ENCODE peak calls at places on chromosomes 4 and X, in ten cellular contexts. F, G, B, D, Z, I, C, O, R and E are unnamed samples.

GRCh38 chr4:12036450-12036849 is 607.8 kb upstream of the HS3ST1 start:
- DNase-seq in Z (no peak), O (no peak), C (no peak), R (no peak), G (no peak), D (no peak), B (no peak), I (no peak), F (no peak), E (no peak)

GRCh38 chrX:40173662-40174593 is 76.2 kb upstream of the BCOR start:
- DNase-seq in D (peak; percentile 78), O (no peak), F (no peak), Z (peak; percentile 61), I (peak; percentile 56), R (no peak), G (peak; percentile 78), B (peak; percentile 81), C (no peak), E (no peak)

GRCh38 chr4:112515278-112516075 is 503 bp downstream of the NEUROG2 start:
- DNase-seq in Z (no peak), B (no peak), F (peak; percentile 31), D (peak; percentile 17), R (no peak), O (no peak), G (no peak), I (no peak), C (no peak), E (peak; percentile 20)

GRCh38 chr4:113112341-113112978 is 63.0 kb downstream of the ANK2 start:
- DNase-seq in R (no peak), D (no peak), O (no peak), Z (no peak), G (no peak), B (no peak), C (no peak), F (no peak), I (no peak), E (no peak)

GRCh38 chr4:121597346-121597934 is 99.3 kb downstream of the ANXA5 start:
- DNase-seq in Z (no peak), B (no peak), O (no peak), C (no peak), I (no peak), R (no peak), D (no peak), G (no peak), F (no peak), E (no peak)

GRCh38 chrX:143781103-143781502 is 60.6 kb upstream of the SPANXN2 start:
- DNase-seq in C (no peak), F (no peak), B (no peak), Z (no peak), I (no peak), G (no peak), R (no peak), D (no peak), O (no peak), E (no peak)

GRCh38 chr4:140748171-140748570 is 8.0 kb downstream of the TBC1D9 start:
- DNase-seq in C (no peak), D (no peak), F (no peak), B (no peak), I (no peak), Z (no peak), R (no peak), G (no peak), O (no peak), E (no peak)

GRCh38 chr4:77652237-77652897 is 46.7 kb downstream of the CXCL13 start:
- DNase-seq in C (no peak), Z (no peak), D (peak; percentile 34), O (no peak), I (no peak), G (no peak), F (no peak), R (no peak), B (no peak), E (no peak)

GRCh38 chrX:150935466-150935865 is 37.0 kb upstream of the CD99L2 start:
- DNase-seq in Z (no peak), F (no peak), O (no peak), R (peak; percentile 44), I (no peak), C (no peak), D (no peak), G (no peak), B (no peak), E (no peak)

GRCh38 chrX:46627044-46627443 is 53.5 kb downstream of the CHST7 start:
- DNase-seq in I (no peak), C (no peak), B (no peak), G (no peak), R (no peak), F (no peak), Z (no peak), D (no peak), O (no peak), E (no peak)
- TF ChIP-seq CTCF in I (no peak), C (no peak), B (no peak), G (no peak), R (no peak), F (no peak), Z (no peak), D (no peak), O (no peak), E (no peak)

DNA sequence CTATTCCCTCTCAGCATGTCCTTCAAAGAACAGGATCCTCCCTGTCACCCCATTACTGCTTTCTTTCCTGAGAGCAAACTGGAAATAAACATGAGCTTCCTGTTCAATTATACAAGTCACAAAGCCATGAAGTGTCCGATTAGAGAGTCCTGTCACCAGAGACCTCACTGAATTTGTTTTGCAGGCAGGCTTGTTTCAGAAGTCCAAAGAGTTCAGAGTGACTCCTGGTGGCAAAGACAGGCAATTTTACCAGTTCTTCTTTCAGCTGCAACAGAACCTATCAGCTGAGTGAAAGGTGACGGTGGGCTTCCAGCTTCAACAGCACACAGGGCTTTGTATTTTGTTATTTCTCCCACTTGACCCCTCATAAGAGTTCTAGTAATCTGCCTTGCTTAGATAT is 6.4 kb downstream of the ELK1 start:
- DNase-seq in G (no peak), O (no peak), Z (no peak), F (no peak), D (no peak), R (no peak), I (no peak), B (no peak), C (no peak), E (no peak)
- TF ChIP-seq CTCF in G (no peak), O (no peak), Z (no peak), F (peak; percentile 47), D (no peak), R (peak; percentile 50), I (no peak), B (no peak), C (peak; percentile 35), E (peak; percentile 33)

GRCh38 chrX:1529756-1530155 is 7.2 kb downstream of the P2RY8 start:
- DNase-seq in R (no peak), O (no peak), I (no peak), G (no peak), Z (no peak), C (no peak), D (no peak), B (no peak), F (no peak), E (no peak)
- TF ChIP-seq CTCF in R (no peak), O (no peak), I (no peak), G (no peak), Z (no peak), C (no peak), D (no peak), B (no peak), F (no peak), E (no peak)

DNA sequence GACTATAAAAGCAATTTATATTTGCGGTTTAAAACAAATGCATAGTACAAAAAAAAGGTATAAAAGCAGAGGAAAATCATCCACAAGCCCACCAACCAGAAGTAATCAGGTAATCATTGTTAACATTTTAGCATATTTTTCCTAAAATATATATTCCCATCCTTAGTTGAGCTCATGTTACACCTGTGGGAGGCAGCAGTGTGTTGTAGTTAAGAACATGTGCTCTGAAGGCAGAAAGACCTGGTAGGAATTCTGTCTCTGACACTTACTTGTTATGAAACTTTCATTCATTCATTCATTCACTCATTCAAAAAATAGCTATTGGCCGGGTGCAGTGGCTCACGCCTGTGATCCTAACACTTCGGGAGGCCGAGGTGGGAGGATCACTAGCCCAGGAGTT is 15.4 kb upstream of the CDKL5 start:
- DNase-seq in I (no peak), D (no peak), B (no peak), C (no peak), Z (no peak), R (no peak), O (no peak), F (no peak), G (no peak), E (no peak)
- TF ChIP-seq CTCF in I (no peak), D (no peak), B (no peak), C (peak; percentile 51), Z (no peak), R (peak; percentile 34), O (peak; percentile 51), F (peak; percentile 52), G (peak; percentile 21), E (peak; percentile 49)